ENCODE peak calls at places on chromosomes 12 and 14, in five cellular contexts. T is heart left ventricle; U is CD8-positive, alpha-beta memory T cell; I is activated T-cell treated with anti-CD3 and anti-CD28 coated beads, Interleukin-2, amount 50 U/mL, for 72 hours; N is bronchial epithelial cell. F is an unnamed sample.

GRCh38 chr12:79847417-79847816 is 87.5 kb downstream of the PPP1R12A start:
- DNase-seq in N (no peak), U (no peak), I (no peak), T (no peak), F (no peak)

GRCh38 chr12:116577149-116577548 is 18.0 kb downstream of the MAP1LC3B2 start:
- DNase-seq in U (no peak), I (no peak), T (no peak), N (no peak), F (no peak)

GRCh38 chr14:72518809-72519377 is 375.0 kb downstream of the DPF3 start:
- DNase-seq in I (peak; percentile 60), N (no peak), U (no peak), T (no peak), F (no peak)

GRCh38 chr12:32454075-32454474 is 54.7 kb downstream of the FGD4 start:
- DNase-seq in T (no peak), I (no peak), U (no peak), N (peak; percentile 82), F (no peak)

GRCh38 chr12:89245090-89245489 is 107.2 kb downstream of the DUSP6 start:
- DNase-seq in I (peak; percentile 57), N (peak; percentile 79), U (peak; percentile 50), T (no peak), F (no peak)

GRCh38 chr14:101001311-101002069 is 98.0 kb upstream of the RTL1 start:
- DNase-seq in U (no peak), N (peak; percentile 93), T (no peak), I (no peak), F (no peak)

GRCh38 chr14:95784137-95784536 is 70.2 kb upstream of the TCL1A start:
- DNase-seq in I (peak; percentile 3), U (no peak), T (no peak), N (peak; percentile 3), F (no peak)

GRCh38 chr14:72771561-72771960 is 122.3 kb downstream of the DPF3 start:
- DNase-seq in N (no peak), I (no peak), T (no peak), U (no peak), F (no peak)

GRCh38 chr14:84254205-84254788 is 1275.6 kb upstream of the FLRT2 start:
- DNase-seq in I (no peak), N (no peak), U (no peak), T (peak; percentile 42), F (peak; percentile 23)

GRCh38 chr12:118330421-118331018 is 42.2 kb downstream of the TAOK3 start:
- DNase-seq in U (no peak), I (no peak), T (no peak), N (no peak), F (no peak)

GRCh38 chr14:100676089-100676685 is 50.5 kb upstream of the DLK1 start:
- DNase-seq in T (no peak), U (no peak), N (no peak), I (no peak), F (no peak)

GRCh38 chr14:64045091-64045490 is 192.3 kb downstream of the SYNE2 start:
- DNase-seq in N (no peak), U (no peak), T (no peak), I (no peak), F (no peak)

GRCh38 chr14:57866199-57866755 is 385 bp upstream of the SLC35F4 start:
- DNase-seq in N (no peak), T (no peak), U (no peak), I (no peak), F (no peak)

GRCh38 chr14:104112113-104112505 is 26.3 kb upstream of the KIF26A start:
- DNase-seq in I (no peak), U (no peak), T (no peak), N (no peak), F (no peak)

GRCh38 chr12:27619308-27619707 is 76.9 kb upstream of the REP15 start:
- DNase-seq in I (peak; percentile 9), U (no peak), N (peak; percentile 91), T (no peak), F (no peak)

GRCh38 chr12:32532951-32533350 is 133.6 kb downstream of the FGD4 start:
- DNase-seq in N (no peak), U (no peak), I (no peak), T (no peak), F (no peak)

GRCh38 chr14:28565345-28565744 is 201.2 kb upstream of the FOXG1 start:
- DNase-seq in N (peak; percentile 71), T (no peak), I (no peak), U (no peak), F (no peak)

GRCh38 chr14:50363734-50364113 is 33.0 kb downstream of the CDKL1 start:
- DNase-seq in U (peak; percentile 71), T (peak; percentile 19), I (peak; percentile 31), N (no peak), F (no peak)

GRCh38 chr14:70803321-70804110 is 5.8 kb downstream of the MAP3K9 start:
- DNase-seq in N (no peak), I (no peak), U (no peak), T (no peak), F (no peak)

GRCh38 chr12:2958432-2959193 is 584 bp upstream of the TEAD4 start:
- DNase-seq in U (no peak), I (no peak), N (peak; percentile 74), T (peak; percentile 78), F (no peak)

GRCh38 chr12:1443421-1444141 is 150.8 kb downstream of the FBXL14 start:
- DNase-seq in T (no peak), U (no peak), N (no peak), I (no peak), F (no peak)

GRCh38 chr12:32494676-32495075 is 95.3 kb downstream of the FGD4 start:
- DNase-seq in T (no peak), I (peak; percentile 37), N (peak; percentile 41), U (no peak), F (no peak)

GRCh38 chr14:64885555-64885954 is 5.8 kb upstream of the SPTB start:
- DNase-seq in U (no peak), N (no peak), I (no peak), T (no peak), F (no peak)

GRCh38 chr14:75310295-75311059 is 31.8 kb downstream of the FOS start:
- DNase-seq in N (peak; percentile 59), I (no peak), U (no peak), T (peak; percentile 87), F (peak; percentile 67)

GRCh38 chr12:10354502-10354901 is 35.3 kb downstream of the KLRK1 start:
- DNase-seq in U (no peak), N (peak; percentile 22), I (no peak), T (no peak), F (peak; percentile 21)

GRCh38 chr12:131854861-131855476 is 26.8 kb downstream of the MMP17 start:
- DNase-seq in N (no peak), T (no peak), I (no peak), U (no peak), F (no peak)

F was measured in testis.